ENCODE peak calls at places on chromosomes 11 and 22, in five cellular contexts. G, Q, L, R and J are unnamed samples.

GRCh38 chr11:12386745-12387144 is 9.4 kb downstream of the PARVA start:
- DNase-seq in R (peak), G (no peak), Q (no peak), L (no peak), J (no peak)

GRCh38 chr22:33896801-33897620 is 23.3 kb downstream of the LARGE1 start:
- DNase-seq in G (no peak), L (no peak), Q (peak), R (no peak), J (no peak)

GRCh38 chr22:27857441-27857840 is 55.9 kb upstream of the MN1 start:
- DNase-seq in Q (no peak), L (no peak), R (no peak), G (no peak), J (no peak)

GRCh38 chr11:111326824-111327223 is 28.5 kb downstream of the POU2AF3 start:
- DNase-seq in L (no peak), G (no peak), Q (no peak), R (no peak), J (no peak)

GRCh38 chr11:41074318-41074717 is 385.1 kb downstream of the LRRC4C start:
- DNase-seq in R (no peak), G (no peak), Q (no peak), L (no peak), J (no peak)

GRCh38 chr11:126277780-126278179 is 5.1 kb upstream of the TIRAP start:
- DNase-seq in L (no peak), Q (no peak), R (no peak), G (no peak), J (no peak)

GRCh38 chr11:34501500-34501899 is 12.1 kb downstream of the ELF5 start:
- DNase-seq in L (no peak), Q (no peak), G (no peak), R (peak), J (no peak)

GRCh38 chr11:67351275-67352005 is 1.9 kb downstream of the POLD4 start:
- DNase-seq in L (no peak), G (peak), Q (peak), R (no peak), J (no peak)

GRCh38 chr22:22164541-22165272 is 79.9 kb upstream of the VPREB1 start:
- DNase-seq in Q (no peak), G (no peak), L (no peak), R (no peak), J (no peak)

GRCh38 chr22:35740616-35741015 is 22.9 kb downstream of the APOL5 start:
- DNase-seq in R (no peak), Q (no peak), G (no peak), L (no peak), J (no peak)

GRCh38 chr11:113281052-113281725 is 33.2 kb upstream of the TTC12 start:
- DNase-seq in Q (no peak), G (no peak), L (no peak), R (no peak), J (no peak)

GRCh38 chr11:36129955-36130354 is 159.3 kb downstream of the COMMD9 start:
- DNase-seq in Q (no peak), L (no peak), G (no peak), R (no peak), J (no peak)

GRCh38 chr11:114321621-114322257 is 25.5 kb downstream of the NNMT start:
- DNase-seq in Q (no peak), L (no peak), G (no peak), R (no peak), J (no peak)

GRCh38 chr22:36253523-36254490 is 874 bp downstream of the APOL1 start:
- DNase-seq in Q (peak), R (no peak), L (no peak), G (no peak), J (no peak)

GRCh38 chr22:40276877-40277823 is 69.2 kb upstream of the ADSL start:
- DNase-seq in R (no peak), Q (no peak), L (no peak), G (no peak), J (no peak)

GRCh38 chr11:121482231-121483129 is 29.7 kb upstream of the SORL1-AS1 start:
- DNase-seq in G (no peak), Q (no peak), R (no peak), L (no peak), J (no peak)

GRCh38 chr11:64088159-64089026 is 52.7 kb downstream of the FLRT1 start:
- DNase-seq in G (peak), R (peak), L (no peak), Q (no peak), J (peak)

GRCh38 chr11:79670846-79671245 is 230.0 kb upstream of the TENM4 start:
- DNase-seq in R (no peak), G (no peak), L (no peak), Q (no peak), J (no peak)

GRCh38 chr22:42397332-42398246 is 34.6 kb downstream of the NFAM1 start:
- DNase-seq in Q (no peak), L (no peak), G (no peak), R (no peak), J (peak)

GRCh38 chr11:27309064-27309463 is 54.0 kb downstream of the CCDC34 start:
- DNase-seq in Q (no peak), R (no peak), G (no peak), L (no peak), J (no peak)

GRCh38 chr11:45926001-45926401 is 3.5 kb downstream of the LARGE2 start:
- DNase-seq in L (no peak), Q (no peak), G (no peak), R (no peak), J (no peak)

GRCh38 chr11:23112987-23113886 is 253.0 kb upstream of the CCDC179 start:
- DNase-seq in Q (peak), G (peak), L (no peak), R (peak), J (peak)

GRCh38 chr11:117940736-117941135 is 11.5 kb upstream of the TMPRSS13 start:
- DNase-seq in L (no peak), Q (no peak), R (no peak), G (peak), J (no peak)

GRCh38 chr11:31375866-31376265 is 6.2 kb downstream of the DNAJC24 start:
- DNase-seq in L (no peak), Q (no peak), R (no peak), G (no peak), J (no peak)

GRCh38 chr11:116731821-116732739 is 40.7 kb downstream of the BUD13 start:
- DNase-seq in G (peak), R (no peak), Q (no peak), L (no peak), J (no peak)

GRCh38 chr11:24759742-24760141 is 262.9 kb downstream of the LUZP2 start:
- DNase-seq in L (no peak), G (no peak), Q (no peak), R (no peak), J (no peak)

GRCh38 chr11:95897731-95898130 is 26.2 kb downstream of the MTMR2 start:
- DNase-seq in G (no peak), Q (no peak), L (no peak), R (no peak), J (no peak)

GRCh38 chr11:107695446-107695845 is 16.4 kb downstream of the SLN start:
- DNase-seq in Q (no peak), G (no peak), L (no peak), R (no peak), J (no peak)

GRCh38 chr22:26914786-26915185 is 257.4 kb downstream of the MIAT start:
- DNase-seq in L (no peak), R (no peak), G (no peak), Q (no peak), J (no peak)

GRCh38 chr22:46303347-46303965 is 6.8 kb downstream of the GTSE1 start:
- DNase-seq in G (no peak), R (no peak), L (no peak), Q (no peak), J (no peak)

GRCh38 chr11:452916-453527 is 2.9 kb downstream of the PTDSS2 start:
- DNase-seq in R (no peak), G (no peak), L (no peak), Q (no peak), J (no peak)

GRCh38 chr11:449889-450808 is at the start of gene PTDSS2:
- DNase-seq in Q (peak), R (peak), L (peak), G (peak), J (peak)

GRCh38 chr11:452203-452744 is 2.2 kb downstream of the PTDSS2 start:
- DNase-seq in L (no peak), G (no peak), R (no peak), Q (no peak), J (no peak)

GRCh38 chr11:451738-452137 is 1.7 kb downstream of the PTDSS2 start:
- DNase-seq in R (no peak), L (no peak), Q (no peak), G (no peak), J (no peak)

GRCh38 chr11:450809-451451 is 851 bp downstream of the PTDSS2 start:
- DNase-seq in Q (peak), R (peak), G (no peak), L (peak), J (peak)
- TF ChIP-seq TAF1 in Q (no peak), R (no peak), G (no peak), L (no peak), J (no peak)

GRCh38 chr22:24867327-24868022 is 61.5 kb downstream of the SGSM1 start:
- DNase-seq in G (no peak), L (no peak), R (no peak), Q (no peak), J (no peak)
- TF ChIP-seq POLR2AphosphoS5 in G (no peak), L (no peak), R (no peak), Q (no peak), J (no peak)

DNA sequence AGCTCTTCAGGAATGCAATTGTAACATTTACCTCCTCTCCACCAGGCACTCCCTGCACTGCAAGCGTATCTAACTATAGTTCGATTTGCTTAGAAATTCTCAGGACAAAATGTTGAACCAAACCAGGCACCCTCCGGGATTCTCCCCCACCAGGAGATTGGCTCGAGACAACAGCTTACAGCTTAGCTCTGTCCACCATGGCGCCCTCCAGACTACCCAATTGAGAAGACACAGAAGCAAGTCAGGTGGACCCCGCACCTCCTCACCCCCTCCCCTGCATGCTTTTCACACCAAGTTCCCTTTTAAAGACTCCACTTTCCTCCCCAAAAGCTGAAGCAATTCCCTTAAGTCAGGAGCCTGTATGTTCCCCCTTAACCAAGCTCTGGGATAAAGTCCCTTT is 34.7 kb upstream of the RFPL3 start:
- DNase-seq in L (no peak), Q (no peak), G (peak), R (no peak), J (no peak)
- TF ChIP-seq TAF1 in L (no peak), Q (no peak), G (no peak), R (no peak), J (no peak)

GRCh38 chr22:30277547-30278344 is 11.1 kb upstream of the OSM start:
- DNase-seq in G (no peak), R (no peak), Q (no peak), L (no peak), J (no peak)
- TF ChIP-seq POLR2AphosphoS5 in G (no peak), R (no peak), Q (no peak), L (no peak), J (no peak)

GRCh38 chr11:123356539-123356938 is 73.5 kb upstream of the GRAMD1B start:
- DNase-seq in R (no peak), L (no peak), Q (no peak), G (no peak), J (no peak)
- TF ChIP-seq TAF1 in R (no peak), L (no peak), Q (no peak), G (no peak), J (no peak)

GRCh38 chr11:130043575-130043974 is 26.1 kb upstream of the APLP2 start:
- DNase-seq in Q (no peak), G (no peak), L (no peak), R (no peak), J (no peak)

GRCh38 chr11:130040281-130040940 is 29.3 kb upstream of the APLP2 start:
- DNase-seq in R (no peak), Q (no peak), G (no peak), L (no peak), J (no peak)

GRCh38 chr11:130047141-130047540 is 22.6 kb upstream of the APLP2 start:
- DNase-seq in G (no peak), L (no peak), Q (no peak), R (no peak), J (no peak)

GRCh38 chr11:130037881-130038601 is 31.7 kb upstream of the APLP2 start:
- DNase-seq in L (no peak), R (peak), G (no peak), Q (no peak), J (no peak)

GRCh38 chr11:130042093-130042591 is 27.6 kb upstream of the APLP2 start:
- DNase-seq in G (no peak), Q (no peak), R (peak), L (no peak), J (no peak)
- TF ChIP-seq POLR2AphosphoS5 in G (no peak), Q (no peak), R (no peak), L (no peak), J (no peak)

DNA sequence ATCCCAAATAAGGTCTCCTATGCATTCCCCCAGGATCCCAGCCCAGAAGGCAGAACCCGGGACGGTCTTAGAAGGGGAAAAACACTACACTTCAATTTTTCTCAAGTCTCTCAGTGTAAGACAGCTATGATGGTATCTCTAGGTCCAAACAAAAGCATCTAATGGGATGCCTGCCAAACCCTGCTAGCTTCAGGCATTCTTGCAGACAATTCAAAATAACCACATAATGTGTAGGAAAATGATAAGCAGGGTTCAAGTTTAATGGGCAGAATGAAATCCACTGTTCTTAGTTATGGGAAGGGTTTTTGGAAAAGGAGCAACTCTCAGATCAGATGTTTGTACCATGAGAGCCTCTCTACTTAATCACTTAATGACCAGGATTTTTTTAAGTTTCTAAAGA is 119.8 kb upstream of the ANO1 start:
- DNase-seq in G (no peak), R (no peak), L (no peak), Q (no peak), J (no peak)
- TF ChIP-seq TAF1 in G (no peak), R (no peak), L (no peak), Q (no peak), J (no peak)

DNA sequence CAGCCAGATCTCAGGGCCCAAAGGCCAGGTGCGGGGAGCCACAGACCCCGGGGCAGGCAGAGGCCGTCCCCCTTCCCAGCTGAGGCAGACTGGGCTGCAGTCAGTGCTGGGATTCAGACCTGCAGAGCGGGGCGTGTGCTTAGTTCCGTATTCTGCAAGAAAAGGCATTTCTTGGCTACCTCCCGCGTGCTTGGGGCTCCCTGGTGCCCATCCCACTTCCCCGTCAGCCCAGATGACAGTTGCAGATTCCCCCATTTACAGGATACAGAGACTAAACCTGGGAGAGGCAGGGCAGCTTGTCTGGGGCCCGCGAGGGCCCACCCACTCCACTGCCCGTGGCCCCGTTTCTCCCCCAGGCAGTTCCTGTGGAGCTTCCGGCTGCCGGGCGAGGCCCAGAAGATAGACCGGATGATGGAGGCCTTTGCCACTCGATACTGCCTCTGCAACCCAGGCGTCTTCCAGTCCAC is 18.3 kb downstream of the CYTH4 start:
- DNase-seq in R (no peak), Q (no peak), L (no peak), G (no peak), J (peak)
- TF ChIP-seq POLR2AphosphoS5 in R (no peak), Q (no peak), L (no peak), G (no peak), J (no peak)

DNA sequence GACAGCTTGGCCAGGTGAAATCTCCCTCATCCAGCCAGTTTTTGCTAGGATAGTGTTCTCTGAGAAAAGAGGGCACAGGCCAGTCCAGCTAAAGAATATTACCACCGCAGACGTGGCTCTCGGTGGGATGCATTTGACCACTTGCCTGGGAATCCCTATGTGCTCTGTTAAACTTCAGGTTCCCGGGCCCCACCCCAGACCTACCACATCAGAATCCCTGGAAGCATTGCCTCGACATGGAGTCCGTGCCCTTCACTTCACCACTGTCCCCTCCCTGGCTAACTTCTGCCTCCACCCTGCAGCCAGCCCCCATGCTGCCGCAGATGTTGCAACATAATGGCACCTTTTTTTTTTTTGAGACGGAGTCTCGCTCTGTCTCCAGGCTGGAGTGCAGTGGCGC is 56.9 kb upstream of the EMID1 start:
- DNase-seq in Q (no peak), R (no peak), G (no peak), L (no peak), J (no peak)
- TF ChIP-seq TAF1 in Q (no peak), R (no peak), G (no peak), L (no peak), J (no peak)